ENCODE peak calls at places on chromosomes 5 and 9, in six cellular contexts. W is HFFc6, G is Peyer's patch, O is body of pancreas, M is astrocyte, Q is foreskin keratinocyte. F is an unnamed sample.

GRCh38 chr5:19927919-19928318 is 60.1 kb downstream of the CDH18 start:
- DNase-seq in G (no peak), W (no peak), M (no peak), Q (no peak), O (no peak), F (no peak)

GRCh38 chr5:31954091-31954490 is 220.0 kb downstream of the GOLPH3 start:
- DNase-seq in O (no peak), G (no peak), M (no peak), W (no peak), Q (no peak), F (no peak)

GRCh38 chr5:72234265-72234700 is 85.8 kb downstream of the MRPS27 start:
- DNase-seq in Q (peak), M (peak), G (no peak), W (peak), O (no peak), F (no peak)

GRCh38 chr5:145983461-145983860 is 47.1 kb downstream of the SH3RF2 start:
- DNase-seq in M (no peak), O (no peak), G (no peak), Q (no peak), W (no peak), F (no peak)

GRCh38 chr5:61449756-61450155 is 117.7 kb downstream of the ZSWIM6 start:
- DNase-seq in Q (peak), W (no peak), O (no peak), G (no peak), M (no peak), F (peak)

GRCh38 chr9:92759446-92759845 is 5.2 kb downstream of the BICD2 start:
- DNase-seq in G (no peak), W (no peak), O (no peak), M (no peak), Q (no peak), F (no peak)

GRCh38 chr9:84277646-84278045 is 62.9 kb downstream of the SLC28A3 start:
- DNase-seq in O (no peak), Q (peak), M (peak), G (no peak), W (no peak), F (no peak)

GRCh38 chr5:143454936-143455516 is 51.5 kb upstream of the NR3C1 start:
- DNase-seq in W (no peak), G (no peak), O (no peak), Q (no peak), M (no peak), F (no peak)

GRCh38 chr5:96468956-96469355 is 35.9 kb upstream of the PCSK1 start:
- DNase-seq in G (no peak), M (no peak), O (no peak), Q (no peak), W (no peak), F (no peak)

GRCh38 chr5:143471041-143471509 is 67.6 kb upstream of the NR3C1 start:
- DNase-seq in G (no peak), O (no peak), W (peak), Q (peak), M (peak), F (no peak)

GRCh38 chr9:130265431-130266235 is at the start of gene HMCN2:
- DNase-seq in O (no peak), W (no peak), Q (no peak), M (no peak), G (peak), F (no peak)

GRCh38 chr5:14665110-14665822 is 748 bp downstream of the OTULIN start:
- DNase-seq in W (peak), O (peak), G (peak), M (no peak), Q (no peak), F (peak)

GRCh38 chr9:91714874-91715615 is 235.0 kb downstream of the ROR2 start:
- DNase-seq in M (no peak), Q (no peak), G (no peak), W (no peak), O (no peak), F (no peak)

GRCh38 chr9:129333613-129333960 is 155.5 kb upstream of the IER5L start:
- DNase-seq in W (no peak), G (no peak), Q (no peak), O (peak), M (no peak), F (no peak)

GRCh38 chr5:157855404-157855994 is 3.4 kb downstream of the CLINT1 start:
- DNase-seq in O (peak), M (peak), G (peak), W (peak), Q (no peak), F (peak)

GRCh38 chr5:150848271-150848670 is 1.9 kb downstream of the IRGM start:
- DNase-seq in G (no peak), M (peak), O (no peak), Q (peak), W (peak), F (no peak)

GRCh38 chr9:32839013-32839442 is 55.7 kb downstream of the TMEM215 start:
- DNase-seq in O (no peak), Q (no peak), G (no peak), M (no peak), W (no peak), F (peak)

GRCh38 chr9:17121264-17121663 is 13.6 kb upstream of the CNTLN start:
- DNase-seq in Q (no peak), W (no peak), G (no peak), O (no peak), M (no peak), F (no peak)

GRCh38 chr9:137318565-137318964 is 16.5 kb upstream of the NRARP start:
- DNase-seq in O (no peak), G (peak), Q (no peak), W (no peak), M (no peak), F (no peak)

GRCh38 chr5:55551298-55551846 is 16.6 kb upstream of the PLPP1 start:
- DNase-seq in Q (no peak), M (no peak), G (no peak), O (no peak), W (no peak), F (no peak)

GRCh38 chr5:55544341-55544740 is 9.6 kb upstream of the PLPP1 start:
- DNase-seq in G (no peak), O (no peak), Q (no peak), M (peak), W (no peak), F (no peak)

GRCh38 chr5:55547792-55548191 is 13.0 kb upstream of the PLPP1 start:
- DNase-seq in O (no peak), M (no peak), Q (no peak), W (no peak), G (no peak), F (no peak)

GRCh38 chr5:55551904-55552303 is 17.1 kb upstream of the PLPP1 start:
- DNase-seq in G (no peak), O (no peak), Q (no peak), M (no peak), W (no peak), F (no peak)

DNA sequence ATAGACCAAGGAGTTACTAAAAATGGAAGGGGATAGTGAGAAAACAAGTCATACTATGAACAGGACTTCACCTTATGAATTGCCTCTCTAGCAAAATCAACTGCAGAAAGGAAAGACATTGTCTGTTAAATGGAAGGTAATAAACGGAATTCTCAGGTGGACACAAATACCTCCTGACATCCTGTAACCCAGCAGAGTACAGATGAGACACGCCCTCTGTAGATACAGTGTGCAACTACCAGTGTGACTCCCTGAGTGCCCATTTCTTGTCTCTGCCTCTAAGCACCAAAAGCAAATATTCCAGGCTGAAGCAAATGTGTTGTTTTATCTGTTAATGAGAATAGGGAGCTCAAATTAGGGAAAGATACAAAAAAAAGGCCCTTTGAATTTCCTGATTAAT is 12.2 kb upstream of the PLPP1 start:
- DNase-seq in M (no peak), Q (no peak), W (no peak), G (no peak), O (peak), F (no peak)
- TF ChIP-seq CTCF in M (no peak), Q (peak), W (no peak), G (no peak), O (peak), F (no peak)

GRCh38 chr9:99782962-99783718 is 38.5 kb upstream of the NR4A3 start:
- DNase-seq in G (no peak), M (no peak), O (no peak), Q (no peak), W (no peak), F (no peak)

GRCh38 chr9:99779277-99779676 is 42.4 kb upstream of the NR4A3 start:
- DNase-seq in W (no peak), M (no peak), Q (no peak), G (no peak), O (no peak), F (no peak)

GRCh38 chr9:99783799-99784198 is 37.9 kb upstream of the NR4A3 start:
- DNase-seq in O (no peak), M (no peak), Q (no peak), W (no peak), G (no peak), F (no peak)

GRCh38 chr9:99778308-99778707 is 43.4 kb upstream of the NR4A3 start:
- DNase-seq in Q (peak), O (no peak), W (peak), G (no peak), M (peak), F (no peak)

GRCh38 chr9:99778829-99779228 is 42.9 kb upstream of the NR4A3 start:
- DNase-seq in Q (no peak), M (no peak), W (no peak), G (no peak), O (no peak), F (no peak)
- TF ChIP-seq CTCF in Q (no peak), M (no peak), W (no peak), G (no peak), O (no peak), F (no peak)

DNA sequence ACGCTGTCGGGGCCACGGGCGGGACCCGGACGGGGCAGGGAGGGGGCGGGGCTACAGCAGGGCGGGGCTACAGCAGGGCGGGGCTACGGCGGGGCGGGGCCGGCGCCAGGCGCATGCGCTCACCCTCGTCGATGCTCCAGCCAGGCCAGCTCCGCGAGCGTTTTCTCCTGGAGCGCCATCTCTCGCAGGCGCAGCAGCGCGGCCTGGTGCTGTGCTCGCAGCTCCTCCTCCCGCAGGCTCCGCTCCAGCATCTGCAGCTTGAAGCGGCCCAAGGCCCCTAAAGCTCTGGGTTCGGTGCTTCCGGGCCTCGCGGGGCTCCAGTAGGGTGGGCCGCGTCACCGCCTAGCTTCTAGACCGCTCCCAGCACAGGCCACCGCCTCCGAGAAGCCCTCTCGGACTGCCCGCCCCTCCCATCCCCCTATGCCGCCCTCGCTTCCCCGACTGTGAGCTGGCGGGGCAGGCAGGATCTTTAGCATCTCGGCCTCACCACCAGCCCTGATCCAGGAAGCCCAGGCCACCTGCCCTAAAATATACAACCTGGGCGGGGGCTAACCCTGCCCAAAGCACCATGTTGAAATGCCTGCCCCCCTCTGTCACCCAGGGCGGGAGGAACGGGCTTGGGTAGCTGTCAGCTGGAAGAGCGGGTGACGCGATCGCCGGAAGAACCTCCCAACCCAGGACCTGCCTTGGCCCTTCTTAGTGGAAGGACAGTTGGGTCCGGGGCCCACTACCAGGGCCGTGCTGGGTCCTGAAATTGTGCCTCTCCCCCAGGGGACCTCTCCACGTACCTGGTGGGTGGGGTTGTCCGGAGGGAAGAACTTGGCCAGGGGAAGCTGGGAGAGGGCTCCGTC is 21.9 kb upstream of the QSOX2 start:
- DNase-seq in G (peak), M (peak), O (peak), W (peak), Q (peak), F (peak)
- TF ChIP-seq CTCF in G (no peak), M (no peak), O (peak), W (peak), Q (peak), F (no peak)

GRCh38 chr5:173165193-173165988 is 21.1 kb downstream of the BNIP1 start:
- DNase-seq in G (no peak), M (no peak), O (no peak), Q (no peak), W (no peak), F (no peak)
- TF ChIP-seq CTCF in G (no peak), M (no peak), O (no peak), Q (no peak), W (no peak), F (no peak)

DNA sequence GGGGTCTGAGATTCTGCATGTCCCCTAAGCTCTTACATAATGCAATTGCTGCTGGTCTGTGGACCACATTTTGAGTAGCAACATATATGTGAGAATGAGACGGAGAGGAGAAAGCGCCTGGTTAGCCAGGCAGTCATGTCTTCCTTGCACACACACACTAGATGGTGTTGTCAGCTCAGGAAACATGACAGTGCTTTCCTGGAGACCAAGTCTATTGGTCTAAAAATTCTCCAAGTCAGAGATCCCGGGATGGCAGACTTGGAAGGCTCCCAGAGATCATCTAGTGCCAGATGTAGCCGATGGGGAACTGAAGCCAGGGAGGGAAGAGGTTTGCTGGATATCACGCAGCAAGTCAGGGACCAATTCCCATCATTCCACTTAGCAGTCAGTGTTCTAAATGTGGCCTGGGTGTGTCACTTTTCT is 53.4 kb downstream of the GALNT12 start:
- DNase-seq in W (peak), O (peak), Q (no peak), M (peak), G (peak), F (peak)
- TF ChIP-seq CTCF in W (peak), O (peak), Q (peak), M (peak), G (no peak), F (no peak)

GRCh38 chr9:21030389-21031035 is 928 bp downstream of the HACD4 start:
- DNase-seq in O (no peak), G (no peak), M (peak), Q (peak), W (peak), F (no peak)

GRCh38 chr9:21023861-21024260 is 7.6 kb downstream of the HACD4 start:
- DNase-seq in W (no peak), M (no peak), Q (no peak), O (no peak), G (no peak), F (no peak)

GRCh38 chr9:21029661-21030060 is 1.8 kb downstream of the HACD4 start:
- DNase-seq in M (no peak), G (no peak), Q (no peak), W (no peak), O (no peak), F (no peak)

GRCh38 chr9:21028476-21028875 is 3.0 kb downstream of the HACD4 start:
- DNase-seq in W (peak), G (no peak), M (no peak), Q (no peak), O (no peak), F (no peak)

DNA sequence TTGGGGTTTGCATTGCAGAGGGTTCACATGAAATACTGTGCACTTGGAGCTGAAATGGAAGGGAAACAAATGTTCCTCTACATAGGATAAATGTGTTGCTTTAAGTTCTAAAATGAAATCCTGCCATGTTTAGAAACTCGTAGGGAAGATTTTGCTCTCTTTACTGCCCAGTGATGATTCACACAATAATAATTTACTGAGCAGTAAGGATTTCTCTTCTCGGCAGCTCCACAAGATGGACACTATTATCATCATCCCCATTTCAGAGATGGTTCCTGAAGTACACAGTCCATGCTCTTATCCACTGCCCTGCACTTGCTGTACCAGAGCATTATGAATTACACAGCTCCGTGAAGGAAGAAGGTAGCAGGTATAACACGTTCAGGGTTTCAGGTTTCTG is 4.1 kb downstream of the HACD4 start:
- DNase-seq in W (peak), Q (no peak), M (peak), O (no peak), G (no peak), F (no peak)
- TF ChIP-seq CTCF in W (no peak), Q (no peak), M (no peak), O (no peak), G (no peak), F (no peak)

GRCh38 chr9:125125523-125125922 is 17.8 kb downstream of the SCAI start:
- DNase-seq in M (peak), G (no peak), W (no peak), Q (no peak), O (no peak), F (no peak)

GRCh38 chr9:125121156-125121555 is 22.2 kb downstream of the SCAI start:
- DNase-seq in W (no peak), O (no peak), M (peak), Q (no peak), G (no peak), F (no peak)

DNA sequence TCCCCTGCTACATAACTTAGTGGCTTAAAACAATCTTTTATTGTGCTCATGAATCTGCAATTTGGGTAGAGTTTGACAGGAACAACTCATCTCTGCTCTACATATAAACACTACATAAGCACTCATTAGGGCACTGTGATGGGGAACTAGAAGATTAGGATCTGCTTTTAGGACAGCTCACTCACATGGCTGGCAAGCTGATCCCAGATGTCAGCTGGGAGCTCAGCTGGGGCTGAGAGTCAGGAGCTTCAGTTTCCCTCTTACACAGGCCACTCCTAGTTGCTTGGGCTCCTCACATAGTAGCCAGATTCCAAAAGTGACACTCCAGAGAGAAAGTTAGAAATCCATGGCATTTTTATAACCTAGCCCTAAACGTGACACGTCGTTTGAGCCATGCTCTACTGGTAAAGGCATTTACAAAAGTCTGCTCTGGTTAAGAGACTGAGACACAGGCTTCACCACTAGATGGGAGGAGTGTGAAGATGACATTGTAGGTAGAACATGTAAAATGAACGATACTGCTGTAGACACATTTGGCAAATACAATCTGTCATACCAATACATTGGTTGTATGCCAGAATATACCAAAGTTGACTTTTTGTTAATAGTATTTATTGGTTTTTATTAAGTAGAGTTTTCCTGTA is 23.6 kb downstream of the SCAI start:
- DNase-seq in Q (no peak), O (no peak), M (no peak), W (peak), G (no peak), F (no peak)
- TF ChIP-seq CTCF in Q (peak), O (no peak), M (no peak), W (peak), G (no peak), F (no peak)

GRCh38 chr9:128025756-128026155 is 41.4 kb downstream of the NAIF1 start:
- DNase-seq in W (no peak), G (no peak), O (no peak), M (no peak), Q (no peak), F (no peak)

GRCh38 chr9:128026255-128027165 is 40.6 kb downstream of the NAIF1 start:
- DNase-seq in O (no peak), W (no peak), M (no peak), Q (no peak), G (peak), F (peak)

GRCh38 chr9:128024761-128025308 is 42.3 kb downstream of the NAIF1 start:
- DNase-seq in W (no peak), M (no peak), Q (no peak), G (no peak), O (no peak), F (no peak)

GRCh38 chr9:128022886-128023285 is 42.1 kb upstream of the EEIG1 start:
- DNase-seq in W (no peak), Q (no peak), M (no peak), O (no peak), G (no peak), F (no peak)

DNA sequence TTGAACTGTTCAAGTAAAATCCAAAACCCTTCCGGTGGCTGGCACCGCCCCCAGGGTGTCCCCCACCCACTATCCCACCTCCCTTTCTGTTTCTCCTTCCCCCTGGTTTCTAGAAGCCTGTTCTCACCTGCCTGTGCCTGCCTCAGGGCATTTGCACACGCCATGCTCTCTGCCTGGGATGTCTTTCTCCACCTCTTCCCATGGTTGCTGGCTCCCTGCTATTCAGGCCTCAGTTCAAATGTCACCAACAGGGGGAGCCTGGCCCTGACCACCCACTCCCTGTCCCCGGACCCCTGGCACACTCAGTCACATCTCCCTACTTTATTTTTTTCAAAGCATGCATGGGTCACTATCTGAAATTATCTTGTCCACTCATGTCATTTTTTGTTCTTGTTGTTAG is 39.9 kb upstream of the EEIG1 start:
- DNase-seq in W (no peak), Q (no peak), M (no peak), O (no peak), G (no peak), F (no peak)
- TF ChIP-seq CTCF in W (peak), Q (peak), M (no peak), O (no peak), G (no peak), F (no peak)